ENCODE peak calls at places on chromosomes 7 and 10, in seven cellular contexts. E, Z, B, J, D, G and A are unnamed samples.

GRCh38 chr7:105682331-105683070 is 101.2 kb upstream of the EFCAB10 start:
- DNase-seq in D (peak; percentile 80), B (no peak), G (no peak), Z (no peak), E (no peak), J (no peak), A (no peak)

GRCh38 chr10:87942884-87943527 is 79.6 kb downstream of the PTEN start:
- DNase-seq in E (no peak), B (no peak), G (no peak), D (no peak), J (no peak), Z (no peak), A (no peak)

GRCh38 chr10:46257099-46257498 is 29.7 kb upstream of the ANTXRL start:
- DNase-seq in B (no peak), D (no peak), E (no peak), G (no peak), Z (no peak), J (no peak), A (no peak)

GRCh38 chr10:78165617-78166016 is 132.0 kb downstream of the RPS24 start:
- DNase-seq in D (no peak), B (no peak), G (no peak), E (no peak), J (no peak), Z (peak; percentile 29), A (no peak)

GRCh38 chr7:16466087-16466472 is 542 bp upstream of the SOSTDC1 start:
- DNase-seq in G (no peak), Z (no peak), D (no peak), B (no peak), E (no peak), J (no peak), A (no peak)

GRCh38 chr10:17025444-17026295 is 103.9 kb downstream of the CUBN start:
- DNase-seq in Z (peak; percentile 46), B (peak; percentile 73), D (peak; percentile 95), G (peak; percentile 29), E (no peak), J (peak; percentile 87), A (peak; percentile 90)

GRCh38 chr10:104281694-104282093 is 12.7 kb downstream of the GSTO2 start:
- DNase-seq in Z (no peak), J (no peak), D (no peak), E (no peak), G (no peak), B (no peak), A (no peak)

GRCh38 chr7:19920705-19921104 is 147.3 kb upstream of the TMEM196 start:
- DNase-seq in B (no peak), J (no peak), Z (no peak), G (no peak), D (no peak), E (no peak), A (no peak)

GRCh38 chr10:11353229-11353896 is 258.1 kb downstream of the USP6NL start:
- DNase-seq in D (no peak), G (no peak), J (no peak), E (no peak), B (no peak), Z (no peak), A (no peak)

GRCh38 chr7:136078630-136079029 is 101.5 kb upstream of the MTPN start:
- DNase-seq in G (no peak), J (no peak), D (no peak), Z (no peak), E (no peak), B (no peak), A (no peak)

GRCh38 chr7:157662110-157662791 is 325.4 kb downstream of the DNAJB6 start:
- DNase-seq in J (peak; percentile 58), G (no peak), D (no peak), B (no peak), Z (no peak), E (no peak), A (no peak)

GRCh38 chr10:96255569-96256335 is 15.6 kb downstream of the BLNK start:
- DNase-seq in J (no peak), B (no peak), Z (no peak), G (no peak), D (no peak), E (no peak), A (no peak)

GRCh38 chr10:74186678-74187077 is 35.7 kb downstream of the ADK start:
- DNase-seq in E (no peak), Z (no peak), B (no peak), J (no peak), D (peak; percentile 28), G (no peak), A (no peak)

GRCh38 chr7:106456339-106456738 is 171.6 kb upstream of the NAMPT start:
- DNase-seq in J (no peak), Z (no peak), D (no peak), G (no peak), E (peak; percentile 43), B (no peak), A (no peak)

GRCh38 chr7:42914009-42914725 is 2.3 kb upstream of the C7orf25 start:
- DNase-seq in B (no peak), D (peak; percentile 55), G (no peak), J (no peak), Z (no peak), E (no peak), A (no peak)

GRCh38 chr10:79264942-79265341 is 82.3 kb upstream of the PPIF start:
- DNase-seq in Z (no peak), J (no peak), B (no peak), D (no peak), E (peak; percentile 82), G (no peak), A (no peak)

GRCh38 chr7:82810558-82811259 is 352.0 kb downstream of the PCLO start:
- DNase-seq in B (no peak), G (no peak), Z (peak; percentile 63), D (peak; percentile 93), J (no peak), E (peak; percentile 2), A (no peak)

GRCh38 chr7:155992538-155992937 is 180.3 kb upstream of the SHH start:
- DNase-seq in B (no peak), E (no peak), Z (no peak), J (no peak), G (no peak), D (no peak), A (no peak)

GRCh38 chr7:106462365-106462859 is 177.6 kb upstream of the NAMPT start:
- DNase-seq in D (peak; percentile 75), B (no peak), G (no peak), J (no peak), E (peak; percentile 50), Z (peak; percentile 50), A (no peak)

GRCh38 chr7:148234715-148235114 is 355.9 kb upstream of the C7orf33 start:
- DNase-seq in B (no peak), G (no peak), J (no peak), Z (no peak), E (no peak), D (no peak), A (no peak)

GRCh38 chr10:61750943-61751471 is 88.3 kb downstream of the CABCOCO1 start:
- DNase-seq in G (peak; percentile 39), J (peak; percentile 82), Z (peak; percentile 59), D (peak; percentile 64), E (peak; percentile 90), B (peak; percentile 77), A (peak; percentile 62)

GRCh38 chr10:113742466-113742865 is 9.0 kb upstream of the PLEKHS1 start:
- DNase-seq in Z (no peak), E (no peak), G (no peak), D (no peak), B (no peak), J (no peak), A (no peak)

GRCh38 chr10:44706745-44707144 is 204.4 kb upstream of the TMEM72 start:
- DNase-seq in D (peak; percentile 82), B (no peak), E (no peak), J (no peak), Z (no peak), G (no peak), A (no peak)

GRCh38 chr7:88111136-88111748 is 108.6 kb downstream of the SRI start:
- DNase-seq in D (peak; percentile 69), G (no peak), J (no peak), B (no peak), E (no peak), Z (peak; percentile 53), A (no peak)